ENCODE peak calls at places on chromosomes 11 and 22, in nine cellular contexts. J is cardiac muscle cell, D is psoas muscle, M is Panc1, X is left lung, F is tibial nerve, L is IMR-90, C is neural progenitor cell, H is ovary. K is an unnamed sample.

GRCh38 chr22:50022171-50022819 is 9.7 kb upstream of the IL17REL start:
- DNase-seq in L (no peak), M (no peak), H (no peak), X (no peak), D (no peak), J (no peak), F (no peak), C (no peak), K (no peak)

GRCh38 chr22:19980766-19981165 is 35.9 kb downstream of the ARVCF start:
- DNase-seq in F (no peak), C (no peak), H (no peak), J (no peak), M (no peak), D (peak; percentile 7), X (no peak), L (no peak), K (no peak)

GRCh38 chr22:50032941-50033601 is 20.5 kb upstream of the IL17REL start:
- DNase-seq in C (no peak), F (no peak), M (no peak), L (no peak), X (peak; percentile 14), H (no peak), J (no peak), D (no peak), K (no peak)

GRCh38 chr11:117825538-117826359 is 1.2 kb upstream of the FXYD2 start:
- DNase-seq in X (peak; percentile 9), M (no peak), L (no peak), H (peak; percentile 21), C (no peak), D (no peak), J (no peak), F (no peak), K (no peak)

GRCh38 chr11:108870373-108871020 is 205.6 kb downstream of the DDX10 start:
- DNase-seq in X (no peak), H (no peak), C (no peak), J (peak; percentile 82), L (peak; percentile 87), D (no peak), F (no peak), M (peak; percentile 33), K (peak; percentile 57)

GRCh38 chr22:25156736-25157135 is 42.9 kb upstream of the CRYBB3 start:
- DNase-seq in J (no peak), X (no peak), M (no peak), D (no peak), F (no peak), L (no peak), C (no peak), H (no peak), K (no peak)

GRCh38 chr11:70155386-70155785 is 47.7 kb upstream of the FADD start:
- DNase-seq in L (no peak), X (no peak), C (no peak), M (no peak), J (no peak), F (no peak), D (no peak), H (no peak), K (no peak)

GRCh38 chr11:8867856-8868705 is 42.9 kb upstream of the AKIP1 start:
- DNase-seq in D (no peak), L (peak; percentile 63), J (peak; percentile 71), F (no peak), H (no peak), X (no peak), M (no peak), C (no peak), K (peak; percentile 44)

GRCh38 chr11:61054927-61055562 is 47.2 kb upstream of the CD5 start:
- DNase-seq in D (no peak), X (no peak), C (no peak), F (no peak), M (no peak), H (no peak), J (no peak), L (no peak), K (no peak)

GRCh38 chr11:114098927-114099326 is 39.4 kb downstream of the ZBTB16 start:
- DNase-seq in L (no peak), J (no peak), H (no peak), F (no peak), X (no peak), M (no peak), D (no peak), C (no peak), K (no peak)

GRCh38 chr11:86421976-86422770 is 47.5 kb downstream of the CCDC81 start:
- DNase-seq in C (no peak), L (no peak), M (no peak), X (no peak), H (no peak), D (no peak), J (no peak), F (no peak), K (no peak)

GRCh38 chr11:27403195-27403594 is 40.2 kb upstream of the CCDC34 start:
- DNase-seq in F (no peak), L (no peak), D (no peak), H (no peak), C (no peak), J (no peak), M (no peak), X (no peak), K (no peak)

GRCh38 chr11:86101493-86101892 is 32.6 kb upstream of the PICALM start:
- DNase-seq in C (no peak), L (peak; percentile 54), F (no peak), D (no peak), X (no peak), J (no peak), H (no peak), M (peak; percentile 69), K (peak; percentile 83)

GRCh38 chr22:47192106-47192650 is 429.7 kb downstream of the TBC1D22A start:
- DNase-seq in J (no peak), D (no peak), F (peak; percentile 10), H (no peak), M (no peak), C (no peak), X (no peak), L (no peak), K (no peak)

GRCh38 chr11:34501500-34501899 is 12.1 kb downstream of the ELF5 start:
- DNase-seq in X (peak; percentile 72), L (peak; percentile 89), M (no peak), C (peak; percentile 26), J (peak; percentile 92), F (no peak), D (peak; percentile 49), H (no peak), K (peak; percentile 55)

GRCh38 chr11:34505874-34506273 is 7.7 kb downstream of the ELF5 start:
- DNase-seq in X (no peak), M (no peak), C (no peak), H (no peak), L (no peak), D (no peak), F (no peak), J (no peak), K (no peak)

GRCh38 chr11:34501962-34502361 is 11.6 kb downstream of the ELF5 start:
- DNase-seq in D (no peak), J (peak; percentile 30), L (no peak), X (peak; percentile 64), C (no peak), H (no peak), M (no peak), F (no peak), K (no peak)

GRCh38 chr11:34499719-34500505 is 13.7 kb downstream of the ELF5 start:
- DNase-seq in H (no peak), F (no peak), D (no peak), C (no peak), J (no peak), L (no peak), X (no peak), M (no peak), K (no peak)

GRCh38 chr11:34502949-34503348 is 10.6 kb downstream of the ELF5 start:
- DNase-seq in F (no peak), J (no peak), D (no peak), C (no peak), X (no peak), M (no peak), L (peak; percentile 6), H (no peak), K (no peak)
- TF ChIP-seq CTCF in F (no peak), J (no peak), D (no peak), C (no peak), X (no peak), M (no peak), L (no peak), H (no peak), K (no peak)

DNA sequence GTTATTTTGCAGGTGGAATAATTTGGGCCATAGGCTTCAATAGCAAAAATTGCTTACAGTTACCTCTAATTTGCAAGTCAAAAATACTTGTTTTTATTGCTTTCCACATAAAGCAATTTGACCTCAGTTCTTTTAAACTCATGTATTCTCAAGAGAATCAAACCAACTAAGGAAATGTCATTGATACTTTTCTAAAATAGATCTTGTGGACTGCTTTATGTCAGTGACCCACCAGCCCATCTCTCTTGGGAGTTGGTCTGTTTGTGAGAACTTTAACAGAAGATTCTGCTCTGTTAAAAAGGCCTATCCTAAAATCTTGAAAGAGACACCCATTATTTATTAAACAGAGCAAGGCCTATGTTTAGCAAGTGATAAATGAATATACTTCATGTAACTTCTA is 75.2 kb downstream of the DDIAS start:
- DNase-seq in J (no peak), C (no peak), D (no peak), M (no peak), L (no peak), H (no peak), X (no peak), F (no peak), K (no peak)
- H3K4me3 ChIP-seq in J (no peak overlapping the region), C (no peak overlapping the region), D (no peak overlapping the region), M (no peak overlapping the region), L (no peak overlapping the region), H (no peak overlapping the region), X (no peak overlapping the region), F (no peak overlapping the region), K (no peak overlapping the region)

GRCh38 chr22:45196308-45196707 is 32.6 kb downstream of the NUP50 start:
- DNase-seq in X (no peak), C (no peak), H (no peak), L (no peak), D (no peak), F (no peak), J (no peak), M (no peak), K (no peak)

GRCh38 chr22:45198463-45198795 is 34.7 kb downstream of the NUP50 start:
- DNase-seq in H (no peak), F (no peak), C (no peak), M (no peak), D (no peak), L (no peak), J (no peak), X (no peak), K (no peak)

GRCh38 chr22:45199723-45200122 is 36.0 kb downstream of the NUP50 start:
- DNase-seq in C (no peak), F (no peak), H (no peak), M (no peak), X (no peak), J (no peak), D (no peak), L (no peak), K (no peak)

GRCh38 chr22:45196926-45197605 is 33.3 kb downstream of the NUP50 start:
- DNase-seq in X (no peak), L (no peak), C (no peak), J (no peak), M (no peak), H (no peak), D (no peak), F (no peak), K (no peak)

GRCh38 chr22:45197606-45198462 is 34.1 kb downstream of the NUP50 start:
- DNase-seq in F (no peak), J (no peak), X (no peak), H (no peak), L (no peak), C (no peak), D (no peak), M (no peak), K (no peak)
- H3K36me3 ChIP-seq in F (no peaks in the 10 kb centered on the region), J (no peaks in the 10 kb centered on the region), X (no peaks in the 10 kb centered on the region), H (no peaks in the 10 kb centered on the region), L (peaks cover 49% of the 10 kb centered on the region), C (no peaks in the 10 kb centered on the region), D (no peaks in the 10 kb centered on the region), M (no peaks in the 10 kb centered on the region), K (peaks cover 54% of the 10 kb centered on the region)

GRCh38 chr11:126062679-126063509 is at the start of gene CDON:
- DNase-seq in C (peak; percentile 99), F (peak; percentile 84), M (peak; percentile 28), D (peak; percentile 93), H (peak; percentile 95), X (peak; percentile 91), J (peak; percentile 97), L (peak; percentile 87), K (peak; percentile 71)
- TF ChIP-seq CTCF in C (no peak), F (peak; percentile 40), M (no peak), D (no peak), H (peak; percentile 37), X (no peak), J (no peak), L (peak; percentile 29), K (peak; percentile 2)